ENCODE peak calls at places on chromosome 20, in eight cellular contexts. One of them, this sample, is unnamed.

GRCh38 chr20:51700809-51701285 is 67.3 kb downstream of the ATP9A start:
- DNase-seq in body of pancreas: peak
- DNase-seq in tibial artery: no peak
- DNase-seq in astrocyte: no peak
- DNase-seq in WERI-Rb-1: peak
- DNase-seq in choroid plexus epithelial cell: peak
- DNase-seq in NB4: peak
- DNase-seq in lower leg skin: no peak
- DNase-seq in this sample: no peak

GRCh38 chr20:63518351-63518861 is 2.2 kb upstream of the PPDPF start:
- DNase-seq in body of pancreas: no peak
- DNase-seq in tibial artery: no peak
- DNase-seq in astrocyte: no peak
- DNase-seq in WERI-Rb-1: no peak
- DNase-seq in choroid plexus epithelial cell: no peak
- DNase-seq in NB4: no peak
- DNase-seq in lower leg skin: no peak
- DNase-seq in this sample: no peak

GRCh38 chr20:6489361-6490154 is 277.9 kb upstream of the BMP2 start:
- DNase-seq in body of pancreas: no peak
- DNase-seq in tibial artery: no peak
- DNase-seq in astrocyte: peak
- DNase-seq in WERI-Rb-1: peak
- DNase-seq in choroid plexus epithelial cell: no peak
- DNase-seq in NB4: peak
- DNase-seq in lower leg skin: no peak
- DNase-seq in this sample: no peak

GRCh38 chr20:25584905-25585704 is at the start of gene NINL:
- DNase-seq in body of pancreas: peak
- DNase-seq in tibial artery: peak
- DNase-seq in astrocyte: peak
- DNase-seq in WERI-Rb-1: peak
- DNase-seq in choroid plexus epithelial cell: peak
- DNase-seq in NB4: no peak
- DNase-seq in lower leg skin: no peak
- DNase-seq in this sample: no peak

GRCh38 chr20:53609501-53610445 is 16.1 kb upstream of the ZNF217 start:
- DNase-seq in body of pancreas: no peak
- DNase-seq in tibial artery: no peak
- DNase-seq in astrocyte: peak
- DNase-seq in WERI-Rb-1: no peak
- DNase-seq in choroid plexus epithelial cell: peak
- DNase-seq in NB4: peak
- DNase-seq in lower leg skin: no peak
- DNase-seq in this sample: peak

GRCh38 chr20:38049800-38050199 is 16.3 kb downstream of the RPRD1B start:
- DNase-seq in body of pancreas: no peak
- DNase-seq in tibial artery: no peak
- DNase-seq in astrocyte: peak
- DNase-seq in WERI-Rb-1: no peak
- DNase-seq in choroid plexus epithelial cell: peak
- DNase-seq in NB4: no peak
- DNase-seq in lower leg skin: no peak
- DNase-seq in this sample: no peak

GRCh38 chr20:24402234-24402633 is 67.2 kb upstream of the SYNDIG1 start:
- DNase-seq in body of pancreas: no peak
- DNase-seq in tibial artery: no peak
- DNase-seq in astrocyte: no peak
- DNase-seq in WERI-Rb-1: no peak
- DNase-seq in choroid plexus epithelial cell: no peak
- DNase-seq in NB4: no peak
- DNase-seq in lower leg skin: no peak
- DNase-seq in this sample: no peak

GRCh38 chr20:38723982-38724602 is at the start of gene SLC32A1:
- DNase-seq in body of pancreas: no peak
- DNase-seq in tibial artery: no peak
- DNase-seq in astrocyte: no peak
- DNase-seq in WERI-Rb-1: peak
- DNase-seq in choroid plexus epithelial cell: no peak
- DNase-seq in NB4: no peak
- DNase-seq in lower leg skin: no peak
- DNase-seq in this sample: no peak

GRCh38 chr20:45545754-45546453 is 1.3 kb downstream of the EPPIN start:
- DNase-seq in body of pancreas: no peak
- DNase-seq in tibial artery: no peak
- DNase-seq in astrocyte: peak
- DNase-seq in WERI-Rb-1: no peak
- DNase-seq in choroid plexus epithelial cell: peak
- DNase-seq in NB4: peak
- DNase-seq in lower leg skin: no peak
- DNase-seq in this sample: no peak

DNA sequence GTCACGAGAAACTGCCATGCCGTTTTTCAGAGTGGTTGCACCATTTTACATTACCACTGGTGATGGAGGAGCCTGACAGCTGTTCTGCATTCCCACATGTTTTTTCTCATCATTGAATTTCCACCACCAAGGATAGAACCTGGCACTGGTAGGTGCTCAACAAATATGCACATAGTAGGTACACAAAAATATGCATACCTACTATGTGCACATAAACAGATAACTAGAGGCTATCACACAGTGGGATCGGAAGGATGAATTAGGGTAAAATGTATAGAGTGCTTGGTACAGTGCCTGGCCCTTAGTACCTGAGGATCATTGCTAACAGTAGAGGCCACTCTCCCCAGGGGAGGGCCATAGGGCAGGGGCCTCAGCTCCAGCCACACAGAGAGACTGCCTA is 47.0 kb downstream of the SLC2A10 start:
- DNase-seq in body of pancreas: no peak
- DNase-seq in tibial artery: no peak
- DNase-seq in astrocyte: no peak
- DNase-seq in WERI-Rb-1: no peak
- DNase-seq in choroid plexus epithelial cell: no peak
- DNase-seq in NB4: no peak
- DNase-seq in lower leg skin: no peak
- DNase-seq in this sample: no peak
- TF ChIP-seq CTCF in body of pancreas: no peak
- TF ChIP-seq CTCF in tibial artery: no peak
- TF ChIP-seq CTCF in astrocyte: no peak
- TF ChIP-seq CTCF in WERI-Rb-1: no peak
- TF ChIP-seq CTCF in choroid plexus epithelial cell: no peak
- TF ChIP-seq CTCF in NB4: no peak
- TF ChIP-seq CTCF in lower leg skin: no peak
- TF ChIP-seq CTCF in this sample: no peak

DNA sequence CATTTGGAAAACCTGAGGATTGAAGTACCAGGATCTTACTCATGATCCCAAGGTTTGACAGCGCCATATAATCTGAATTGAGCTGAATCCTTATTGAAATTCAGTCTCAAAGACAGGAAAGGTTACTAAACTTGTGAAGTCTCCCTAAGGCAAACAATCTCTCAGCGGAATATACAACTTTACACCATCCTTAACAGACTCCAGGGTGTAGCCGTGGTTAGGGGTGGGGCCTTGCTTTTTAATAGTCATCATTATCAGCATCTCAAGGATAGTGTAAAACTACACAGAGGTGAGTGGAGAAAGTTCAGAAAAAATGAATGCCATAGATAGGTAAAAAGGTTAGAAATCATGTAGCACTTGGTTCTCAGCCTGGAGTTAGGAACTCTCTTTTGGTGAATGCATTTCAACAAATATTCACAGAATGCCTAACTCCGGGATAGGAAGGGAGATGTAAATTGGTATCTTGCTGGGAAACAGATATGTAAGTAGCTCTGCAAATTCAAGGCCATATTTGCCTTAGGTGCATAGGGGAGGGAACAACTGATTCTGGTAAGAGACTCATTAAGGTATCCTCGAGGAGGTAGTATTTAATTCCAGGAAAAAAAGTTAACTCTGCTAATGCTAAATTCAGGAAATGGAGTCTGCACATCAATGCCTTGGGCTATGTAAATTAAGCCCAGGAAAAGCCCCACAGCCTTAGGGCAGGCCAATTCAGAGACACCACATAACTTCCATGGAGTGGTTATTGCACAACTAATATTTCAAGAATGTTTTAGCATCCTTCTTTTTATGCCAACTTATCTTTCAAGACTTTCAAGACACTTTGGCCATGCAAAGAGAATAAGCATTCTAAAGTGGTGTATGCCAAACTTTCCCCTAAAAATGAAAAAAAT is 61.6 kb downstream of the SNAP25 start:
- DNase-seq in body of pancreas: no peak
- DNase-seq in tibial artery: no peak
- DNase-seq in astrocyte: peak
- DNase-seq in WERI-Rb-1: no peak
- DNase-seq in choroid plexus epithelial cell: peak
- DNase-seq in NB4: no peak
- DNase-seq in lower leg skin: no peak
- DNase-seq in this sample: no peak
- TF ChIP-seq CTCF in body of pancreas: no peak
- TF ChIP-seq CTCF in tibial artery: no peak
- TF ChIP-seq CTCF in astrocyte: no peak
- TF ChIP-seq CTCF in WERI-Rb-1: no peak
- TF ChIP-seq CTCF in choroid plexus epithelial cell: no peak
- TF ChIP-seq CTCF in NB4: no peak
- TF ChIP-seq CTCF in lower leg skin: no peak
- TF ChIP-seq CTCF in this sample: no peak

GRCh38 chr20:35664544-35665206 is at the start of the genes CPNE1 and RBM12:
- DNase-seq in body of pancreas: peak
- DNase-seq in tibial artery: peak
- DNase-seq in astrocyte: peak
- DNase-seq in WERI-Rb-1: peak
- DNase-seq in choroid plexus epithelial cell: peak
- DNase-seq in NB4: peak
- DNase-seq in lower leg skin: peak
- DNase-seq in this sample: peak
- TF ChIP-seq CTCF in body of pancreas: peak
- TF ChIP-seq CTCF in tibial artery: no peak
- TF ChIP-seq CTCF in astrocyte: no peak
- TF ChIP-seq CTCF in WERI-Rb-1: no peak
- TF ChIP-seq CTCF in choroid plexus epithelial cell: no peak
- TF ChIP-seq CTCF in NB4: no peak
- TF ChIP-seq CTCF in lower leg skin: no peak
- TF ChIP-seq CTCF in this sample: no peak

GRCh38 chr20:428658-429200 is 20.6 kb downstream of the RBCK1 start:
- DNase-seq in body of pancreas: no peak
- DNase-seq in tibial artery: peak
- DNase-seq in astrocyte: no peak
- DNase-seq in WERI-Rb-1: no peak
- DNase-seq in choroid plexus epithelial cell: no peak
- DNase-seq in NB4: no peak
- DNase-seq in lower leg skin: no peak
- DNase-seq in this sample: no peak
- TF ChIP-seq CTCF in body of pancreas: no peak
- TF ChIP-seq CTCF in tibial artery: no peak
- TF ChIP-seq CTCF in astrocyte: no peak
- TF ChIP-seq CTCF in WERI-Rb-1: no peak
- TF ChIP-seq CTCF in choroid plexus epithelial cell: no peak
- TF ChIP-seq CTCF in NB4: no peak
- TF ChIP-seq CTCF in lower leg skin: no peak
- TF ChIP-seq CTCF in this sample: no peak

GRCh38 chr20:15842872-15843271 is 730.4 kb downstream of the KIF16B start:
- DNase-seq in body of pancreas: no peak
- DNase-seq in tibial artery: no peak
- DNase-seq in astrocyte: no peak
- DNase-seq in WERI-Rb-1: no peak
- DNase-seq in choroid plexus epithelial cell: no peak
- DNase-seq in NB4: no peak
- DNase-seq in lower leg skin: no peak
- DNase-seq in this sample: no peak
- TF ChIP-seq CTCF in body of pancreas: no peak
- TF ChIP-seq CTCF in tibial artery: no peak
- TF ChIP-seq CTCF in astrocyte: no peak
- TF ChIP-seq CTCF in WERI-Rb-1: peak
- TF ChIP-seq CTCF in choroid plexus epithelial cell: no peak
- TF ChIP-seq CTCF in NB4: no peak
- TF ChIP-seq CTCF in lower leg skin: no peak
- TF ChIP-seq CTCF in this sample: no peak

GRCh38 chr20:33600414-33600813 is 61.7 kb upstream of the C20orf144 start:
- DNase-seq in body of pancreas: no peak
- DNase-seq in tibial artery: no peak
- DNase-seq in astrocyte: no peak
- DNase-seq in WERI-Rb-1: no peak
- DNase-seq in choroid plexus epithelial cell: no peak
- DNase-seq in NB4: no peak
- DNase-seq in lower leg skin: no peak
- DNase-seq in this sample: no peak
- TF ChIP-seq CTCF in body of pancreas: no peak
- TF ChIP-seq CTCF in tibial artery: no peak
- TF ChIP-seq CTCF in astrocyte: no peak
- TF ChIP-seq CTCF in WERI-Rb-1: no peak
- TF ChIP-seq CTCF in choroid plexus epithelial cell: no peak
- TF ChIP-seq CTCF in NB4: no peak
- TF ChIP-seq CTCF in lower leg skin: no peak
- TF ChIP-seq CTCF in this sample: no peak

GRCh38 chr20:57451356-57451755 is 60.2 kb downstream of the RBM38 start:
- DNase-seq in body of pancreas: no peak
- DNase-seq in tibial artery: no peak
- DNase-seq in astrocyte: no peak
- DNase-seq in WERI-Rb-1: no peak
- DNase-seq in choroid plexus epithelial cell: no peak
- DNase-seq in NB4: no peak
- DNase-seq in lower leg skin: no peak
- DNase-seq in this sample: no peak

GRCh38 chr20:57450931-57451330 is 59.7 kb downstream of the RBM38 start:
- DNase-seq in body of pancreas: no peak
- DNase-seq in tibial artery: no peak
- DNase-seq in astrocyte: no peak
- DNase-seq in WERI-Rb-1: no peak
- DNase-seq in choroid plexus epithelial cell: no peak
- DNase-seq in NB4: peak
- DNase-seq in lower leg skin: no peak
- DNase-seq in this sample: no peak

GRCh38 chr20:57449398-57450354 is 58.5 kb downstream of the RBM38 start:
- DNase-seq in body of pancreas: no peak
- DNase-seq in tibial artery: no peak
- DNase-seq in astrocyte: no peak
- DNase-seq in WERI-Rb-1: no peak
- DNase-seq in choroid plexus epithelial cell: no peak
- DNase-seq in NB4: no peak
- DNase-seq in lower leg skin: no peak
- DNase-seq in this sample: no peak

GRCh38 chr20:57448764-57449354 is 57.7 kb downstream of the RBM38 start:
- DNase-seq in body of pancreas: no peak
- DNase-seq in tibial artery: no peak
- DNase-seq in astrocyte: no peak
- DNase-seq in WERI-Rb-1: no peak
- DNase-seq in choroid plexus epithelial cell: no peak
- DNase-seq in NB4: no peak
- DNase-seq in lower leg skin: no peak
- DNase-seq in this sample: no peak

GRCh38 chr20:57450419-57450818 is 59.2 kb downstream of the RBM38 start:
- DNase-seq in body of pancreas: no peak
- DNase-seq in tibial artery: peak
- DNase-seq in astrocyte: no peak
- DNase-seq in WERI-Rb-1: no peak
- DNase-seq in choroid plexus epithelial cell: peak
- DNase-seq in NB4: peak
- DNase-seq in lower leg skin: peak
- DNase-seq in this sample: peak
- TF ChIP-seq CTCF in body of pancreas: no peak
- TF ChIP-seq CTCF in tibial artery: no peak
- TF ChIP-seq CTCF in astrocyte: no peak
- TF ChIP-seq CTCF in WERI-Rb-1: no peak
- TF ChIP-seq CTCF in choroid plexus epithelial cell: no peak
- TF ChIP-seq CTCF in NB4: no peak
- TF ChIP-seq CTCF in lower leg skin: no peak
- TF ChIP-seq CTCF in this sample: no peak